ENCODE peak calls at places on chromosomes 5 and 9, in five cellular contexts. P, D, C, S and R are unnamed samples.

GRCh38 chr9:131892162-131892707 is 152.4 kb upstream of the RAPGEF1 start:
- DNase-seq in D (no peak), P (no peak), C (no peak), S (no peak), R (no peak)

GRCh38 chr5:7802855-7803254 is 48.1 kb downstream of the CFAP90 start:
- DNase-seq in C (no peak), D (no peak), P (no peak), S (no peak), R (no peak)

GRCh38 chr5:59066367-59067163 is 483.7 kb downstream of the RAB3C start:
- DNase-seq in P (no peak), C (no peak), S (no peak), D (no peak), R (no peak)

GRCh38 chr9:118094387-118094786 is 390.2 kb downstream of the TLR4 start:
- DNase-seq in S (no peak), P (no peak), C (no peak), D (no peak), R (peak)

GRCh38 chr5:59768204-59769040 is 125.1 kb downstream of the PDE4D start:
- DNase-seq in D (no peak), S (peak), C (peak), P (no peak), R (no peak)

GRCh38 chr9:74824654-74825053 is 63.1 kb downstream of the TRPM6 start:
- DNase-seq in C (no peak), P (no peak), S (no peak), D (no peak), R (no peak)

GRCh38 chr5:81140461-81140860 is 92.7 kb upstream of the CKMT2 start:
- DNase-seq in S (no peak), C (no peak), P (no peak), D (no peak), R (no peak)

GRCh38 chr5:57841671-57842375 is 359.2 kb upstream of the ACTBL2 start:
- DNase-seq in C (no peak), S (no peak), D (no peak), P (no peak), R (no peak)

GRCh38 chr5:134145061-134145757 is 30.7 kb downstream of the TCF7 start:
- DNase-seq in P (no peak), S (no peak), C (no peak), D (no peak), R (no peak)

GRCh38 chr9:120583958-120584369 is 4.0 kb upstream of the CDK5RAP2 start:
- DNase-seq in P (no peak), D (peak), C (peak), S (peak), R (no peak)

GRCh38 chr5:178116406-178116885 is 3.1 kb downstream of the N4BP3 start:
- DNase-seq in D (no peak), P (no peak), S (peak), C (no peak), R (no peak)

GRCh38 chr5:34639852-34640626 is 16.1 kb upstream of the RAI14 start:
- DNase-seq in P (no peak), C (no peak), S (no peak), D (no peak), R (no peak)

GRCh38 chr5:94181940-94182339 is 436.5 kb downstream of the KIAA0825 start:
- DNase-seq in D (no peak), C (no peak), S (no peak), P (no peak), R (no peak)

GRCh38 chr5:80072103-80073073 is 37.2 kb downstream of the THBS4 start:
- DNase-seq in C (no peak), D (no peak), S (no peak), P (peak), R (no peak)

GRCh38 chr5:67246108-67246507 is 49.5 kb upstream of the CD180 start:
- DNase-seq in S (peak), P (no peak), D (no peak), C (peak), R (peak)

GRCh38 chr9:124761196-124761595 is 9.9 kb downstream of the NR6A1 start:
- DNase-seq in S (no peak), P (no peak), D (no peak), C (no peak), R (no peak)

GRCh38 chr5:143213231-143213850 is 190.1 kb downstream of the NR3C1 start:
- DNase-seq in D (no peak), S (no peak), C (no peak), P (no peak), R (no peak)

GRCh38 chr5:147451125-147451524 is 58.7 kb downstream of the DPYSL3 start:
- DNase-seq in P (no peak), S (no peak), C (no peak), D (no peak), R (no peak)